ENCODE peak calls at places on chromosome 12, in four cellular contexts. One of them, this sample, is unnamed.

GRCh38 chr12:31309279-31309678 is 16.7 kb downstream of the SINHCAF start:
- DNase-seq in activated naive CD4-positive, alpha-beta T cell treated with anti-CD3 and anti-CD28 coated beads, Interleukin-2, amount 50 U/mL, for 16 hours: no peak
- DNase-seq in T-helper 17 cell: no peak
- DNase-seq in activated CD4-positive, alpha-beta memory T cell treated with anti-CD3 and anti-CD28 coated beads, Interleukin-2, amount 10 ng/mL, durations not matched to agents 7 days and 5 days: no peak
- DNase-seq in this sample: no peak

GRCh38 chr12:123478762-123479161 is 20.8 kb downstream of the SNRNP35 start:
- DNase-seq in T-helper 17 cell: no peak
- DNase-seq in activated naive CD4-positive, alpha-beta T cell treated with anti-CD3 and anti-CD28 coated beads, Interleukin-2, amount 50 U/mL, for 16 hours: no peak
- DNase-seq in activated CD4-positive, alpha-beta memory T cell treated with anti-CD3 and anti-CD28 coated beads, Interleukin-2, amount 10 ng/mL, durations not matched to agents 7 days and 5 days: no peak
- DNase-seq in this sample: no peak

GRCh38 chr12:94435511-94435927 is 24.1 kb downstream of the CEP83 start:
- DNase-seq in T-helper 17 cell: no peak
- DNase-seq in activated CD4-positive, alpha-beta memory T cell treated with anti-CD3 and anti-CD28 coated beads, Interleukin-2, amount 10 ng/mL, durations not matched to agents 7 days and 5 days: no peak
- DNase-seq in activated naive CD4-positive, alpha-beta T cell treated with anti-CD3 and anti-CD28 coated beads, Interleukin-2, amount 50 U/mL, for 16 hours: no peak
- DNase-seq in this sample: no peak

GRCh38 chr12:57462307-57463253 is 3.0 kb downstream of the GLI1 start:
- DNase-seq in activated naive CD4-positive, alpha-beta T cell treated with anti-CD3 and anti-CD28 coated beads, Interleukin-2, amount 50 U/mL, for 16 hours: peak
- DNase-seq in T-helper 17 cell: peak
- DNase-seq in activated CD4-positive, alpha-beta memory T cell treated with anti-CD3 and anti-CD28 coated beads, Interleukin-2, amount 10 ng/mL, durations not matched to agents 7 days and 5 days: peak
- DNase-seq in this sample: peak

GRCh38 chr12:122001379-122002209 is 20.1 kb upstream of the BCL7A start:
- DNase-seq in T-helper 17 cell: no peak
- DNase-seq in activated naive CD4-positive, alpha-beta T cell treated with anti-CD3 and anti-CD28 coated beads, Interleukin-2, amount 50 U/mL, for 16 hours: no peak
- DNase-seq in activated CD4-positive, alpha-beta memory T cell treated with anti-CD3 and anti-CD28 coated beads, Interleukin-2, amount 10 ng/mL, durations not matched to agents 7 days and 5 days: no peak
- DNase-seq in this sample: no peak

GRCh38 chr12:102120564-102120873 is 536 bp downstream of the PARPBP start:
- DNase-seq in activated naive CD4-positive, alpha-beta T cell treated with anti-CD3 and anti-CD28 coated beads, Interleukin-2, amount 50 U/mL, for 16 hours: no peak
- DNase-seq in T-helper 17 cell: no peak
- DNase-seq in activated CD4-positive, alpha-beta memory T cell treated with anti-CD3 and anti-CD28 coated beads, Interleukin-2, amount 10 ng/mL, durations not matched to agents 7 days and 5 days: no peak
- DNase-seq in this sample: no peak

GRCh38 chr12:81095470-81096232 is 17.8 kb downstream of the ACSS3 start:
- DNase-seq in activated naive CD4-positive, alpha-beta T cell treated with anti-CD3 and anti-CD28 coated beads, Interleukin-2, amount 50 U/mL, for 16 hours: no peak
- DNase-seq in T-helper 17 cell: no peak
- DNase-seq in activated CD4-positive, alpha-beta memory T cell treated with anti-CD3 and anti-CD28 coated beads, Interleukin-2, amount 10 ng/mL, durations not matched to agents 7 days and 5 days: no peak
- DNase-seq in this sample: no peak

GRCh38 chr12:49032679-49033447 is 14.3 kb upstream of the PRKAG1 start:
- DNase-seq in activated CD4-positive, alpha-beta memory T cell treated with anti-CD3 and anti-CD28 coated beads, Interleukin-2, amount 10 ng/mL, durations not matched to agents 7 days and 5 days: no peak
- DNase-seq in T-helper 17 cell: no peak
- DNase-seq in activated naive CD4-positive, alpha-beta T cell treated with anti-CD3 and anti-CD28 coated beads, Interleukin-2, amount 50 U/mL, for 16 hours: no peak
- DNase-seq in this sample: no peak

GRCh38 chr12:129337413-129337812 is 484.1 kb downstream of the GLT1D1 start:
- DNase-seq in activated CD4-positive, alpha-beta memory T cell treated with anti-CD3 and anti-CD28 coated beads, Interleukin-2, amount 10 ng/mL, durations not matched to agents 7 days and 5 days: no peak
- DNase-seq in activated naive CD4-positive, alpha-beta T cell treated with anti-CD3 and anti-CD28 coated beads, Interleukin-2, amount 50 U/mL, for 16 hours: no peak
- DNase-seq in T-helper 17 cell: no peak
- DNase-seq in this sample: no peak